ENCODE peak calls at places on chromosomes 6 and 20, in ten cellular contexts. One of them, this sample, is unnamed.

GRCh38 chr6:167766986-167767714 is 59.6 kb upstream of the AFDN start:
- DNase-seq in activated T-helper 2 cell treated with anti-CD3 and anti-CD28 coated beads, Interferon-gamma antibody, Interleukin-2, Interleukin-4, amounts not matched to agents 10 μg/mL and 5 μg/mL and 100 μg/mL, durations not matched to agents 14 hours and 24 hours and 36 hours: no peak
- DNase-seq in adipocyte: no peak
- DNase-seq in NT2/D1: no peak
- DNase-seq in glutamatergic neuron: no peak
- DNase-seq in coronary artery: peak
- DNase-seq in omental fat pad: no peak
- DNase-seq in hypothalamus: no peak
- DNase-seq in M059J: no peak
- DNase-seq in hepatic stellate cell: no peak
- DNase-seq in this sample: no peak

GRCh38 chr6:132511159-132511835 is 1.6 kb downstream of the STX7 start:
- DNase-seq in activated T-helper 2 cell treated with anti-CD3 and anti-CD28 coated beads, Interferon-gamma antibody, Interleukin-2, Interleukin-4, amounts not matched to agents 10 μg/mL and 5 μg/mL and 100 μg/mL, durations not matched to agents 14 hours and 24 hours and 36 hours: no peak
- DNase-seq in adipocyte: peak
- DNase-seq in NT2/D1: no peak
- DNase-seq in glutamatergic neuron: no peak
- DNase-seq in coronary artery: no peak
- DNase-seq in omental fat pad: no peak
- DNase-seq in hypothalamus: no peak
- DNase-seq in M059J: no peak
- DNase-seq in hepatic stellate cell: no peak
- DNase-seq in this sample: no peak

GRCh38 chr6:162373192-162373591 is 354.4 kb downstream of the PRKN start:
- DNase-seq in activated T-helper 2 cell treated with anti-CD3 and anti-CD28 coated beads, Interferon-gamma antibody, Interleukin-2, Interleukin-4, amounts not matched to agents 10 μg/mL and 5 μg/mL and 100 μg/mL, durations not matched to agents 14 hours and 24 hours and 36 hours: no peak
- DNase-seq in adipocyte: no peak
- DNase-seq in NT2/D1: no peak
- DNase-seq in glutamatergic neuron: no peak
- DNase-seq in coronary artery: no peak
- DNase-seq in omental fat pad: no peak
- DNase-seq in hypothalamus: no peak
- DNase-seq in M059J: no peak
- DNase-seq in hepatic stellate cell: no peak
- DNase-seq in this sample: no peak

GRCh38 chr6:122553697-122554096 is 56.5 kb upstream of the PKIB start:
- DNase-seq in activated T-helper 2 cell treated with anti-CD3 and anti-CD28 coated beads, Interferon-gamma antibody, Interleukin-2, Interleukin-4, amounts not matched to agents 10 μg/mL and 5 μg/mL and 100 μg/mL, durations not matched to agents 14 hours and 24 hours and 36 hours: no peak
- DNase-seq in adipocyte: no peak
- DNase-seq in NT2/D1: no peak
- DNase-seq in glutamatergic neuron: peak
- DNase-seq in coronary artery: no peak
- DNase-seq in omental fat pad: no peak
- DNase-seq in hypothalamus: no peak
- DNase-seq in M059J: no peak
- DNase-seq in hepatic stellate cell: no peak
- DNase-seq in this sample: no peak

GRCh38 chr6:162713926-162714759 is 13.4 kb downstream of the PRKN start:
- DNase-seq in activated T-helper 2 cell treated with anti-CD3 and anti-CD28 coated beads, Interferon-gamma antibody, Interleukin-2, Interleukin-4, amounts not matched to agents 10 μg/mL and 5 μg/mL and 100 μg/mL, durations not matched to agents 14 hours and 24 hours and 36 hours: no peak
- DNase-seq in adipocyte: no peak
- DNase-seq in NT2/D1: no peak
- DNase-seq in glutamatergic neuron: no peak
- DNase-seq in coronary artery: no peak
- DNase-seq in omental fat pad: no peak
- DNase-seq in hypothalamus: no peak
- DNase-seq in M059J: no peak
- DNase-seq in hepatic stellate cell: no peak
- DNase-seq in this sample: no peak

GRCh38 chr6:108174371-108175175 is 8.8 kb downstream of the NR2E1 start:
- DNase-seq in activated T-helper 2 cell treated with anti-CD3 and anti-CD28 coated beads, Interferon-gamma antibody, Interleukin-2, Interleukin-4, amounts not matched to agents 10 μg/mL and 5 μg/mL and 100 μg/mL, durations not matched to agents 14 hours and 24 hours and 36 hours: no peak
- DNase-seq in adipocyte: peak
- DNase-seq in NT2/D1: no peak
- DNase-seq in glutamatergic neuron: no peak
- DNase-seq in coronary artery: no peak
- DNase-seq in omental fat pad: no peak
- DNase-seq in hypothalamus: no peak
- DNase-seq in M059J: no peak
- DNase-seq in hepatic stellate cell: peak
- DNase-seq in this sample: no peak

GRCh38 chr6:52361945-52362442 is at the start of gene PAQR8:
- DNase-seq in activated T-helper 2 cell treated with anti-CD3 and anti-CD28 coated beads, Interferon-gamma antibody, Interleukin-2, Interleukin-4, amounts not matched to agents 10 μg/mL and 5 μg/mL and 100 μg/mL, durations not matched to agents 14 hours and 24 hours and 36 hours: peak
- DNase-seq in adipocyte: peak
- DNase-seq in NT2/D1: no peak
- DNase-seq in glutamatergic neuron: peak
- DNase-seq in coronary artery: peak
- DNase-seq in omental fat pad: peak
- DNase-seq in hypothalamus: peak
- DNase-seq in M059J: peak
- DNase-seq in hepatic stellate cell: peak
- DNase-seq in this sample: peak

GRCh38 chr6:7124631-7125030 is 16.9 kb downstream of the RREB1 start:
- DNase-seq in activated T-helper 2 cell treated with anti-CD3 and anti-CD28 coated beads, Interferon-gamma antibody, Interleukin-2, Interleukin-4, amounts not matched to agents 10 μg/mL and 5 μg/mL and 100 μg/mL, durations not matched to agents 14 hours and 24 hours and 36 hours: no peak
- DNase-seq in adipocyte: no peak
- DNase-seq in NT2/D1: no peak
- DNase-seq in glutamatergic neuron: no peak
- DNase-seq in coronary artery: no peak
- DNase-seq in omental fat pad: no peak
- DNase-seq in hypothalamus: no peak
- DNase-seq in M059J: no peak
- DNase-seq in hepatic stellate cell: no peak
- DNase-seq in this sample: no peak

GRCh38 chr20:9838378-9839295 is at the start of gene PAK5:
- DNase-seq in activated T-helper 2 cell treated with anti-CD3 and anti-CD28 coated beads, Interferon-gamma antibody, Interleukin-2, Interleukin-4, amounts not matched to agents 10 μg/mL and 5 μg/mL and 100 μg/mL, durations not matched to agents 14 hours and 24 hours and 36 hours: no peak
- DNase-seq in adipocyte: peak
- DNase-seq in NT2/D1: peak
- DNase-seq in glutamatergic neuron: peak
- DNase-seq in coronary artery: peak
- DNase-seq in omental fat pad: no peak
- DNase-seq in hypothalamus: peak
- DNase-seq in M059J: peak
- DNase-seq in hepatic stellate cell: no peak
- DNase-seq in this sample: no peak

GRCh38 chr20:10673176-10673830 is 496 bp downstream of the JAG1 start:
- DNase-seq in activated T-helper 2 cell treated with anti-CD3 and anti-CD28 coated beads, Interferon-gamma antibody, Interleukin-2, Interleukin-4, amounts not matched to agents 10 μg/mL and 5 μg/mL and 100 μg/mL, durations not matched to agents 14 hours and 24 hours and 36 hours: peak
- DNase-seq in adipocyte: peak
- DNase-seq in NT2/D1: peak
- DNase-seq in glutamatergic neuron: peak
- DNase-seq in coronary artery: no peak
- DNase-seq in omental fat pad: no peak
- DNase-seq in hypothalamus: peak
- DNase-seq in M059J: peak
- DNase-seq in hepatic stellate cell: no peak
- DNase-seq in this sample: no peak

GRCh38 chr6:88586371-88587157 is 376.9 kb downstream of the RNGTT start:
- DNase-seq in activated T-helper 2 cell treated with anti-CD3 and anti-CD28 coated beads, Interferon-gamma antibody, Interleukin-2, Interleukin-4, amounts not matched to agents 10 μg/mL and 5 μg/mL and 100 μg/mL, durations not matched to agents 14 hours and 24 hours and 36 hours: no peak
- DNase-seq in adipocyte: peak
- DNase-seq in NT2/D1: no peak
- DNase-seq in glutamatergic neuron: no peak
- DNase-seq in coronary artery: peak
- DNase-seq in omental fat pad: no peak
- DNase-seq in hypothalamus: peak
- DNase-seq in M059J: no peak
- DNase-seq in hepatic stellate cell: no peak
- DNase-seq in this sample: no peak